ENCODE peak calls at places on chromosomes 4 and X, in ten cellular contexts. N is endothelial cell; P is lower leg skin; J is IMR-90; W is MCF 10A; M is body of pancreas; V is AG09309; U is foreskin keratinocyte; A is Peyer's patch; I is CD4-positive, alpha-beta T cell. B is an unnamed sample.

GRCh38 chr4:86895692-86896488 is 3.7 kb upstream of the C4orf36 start:
- DNase-seq in W (peak), V (peak), P (no peak), A (no peak), M (peak), U (peak), J (peak), I (no peak), N (peak), B (no peak)

GRCh38 chr4:108205859-108206258 is 37.1 kb upstream of the LEF1 start:
- DNase-seq in P (no peak), J (no peak), W (no peak), M (no peak), A (no peak), I (no peak), N (no peak), V (no peak), U (no peak), B (no peak)

GRCh38 chrX:137428777-137429564 is 137.0 kb upstream of the ZIC3 start:
- DNase-seq in A (no peak), P (no peak), M (no peak), I (no peak), N (peak), U (no peak), J (no peak), W (no peak), V (no peak), B (no peak)

GRCh38 chrX:155235891-155236290 is 19.6 kb downstream of the VBP1 start:
- DNase-seq in A (no peak), W (no peak), N (no peak), M (no peak), P (no peak), I (no peak), J (no peak), V (no peak), U (no peak), B (no peak)

GRCh38 chr4:158195297-158195696 is 15.0 kb upstream of the TMEM144 start:
- DNase-seq in P (no peak), I (no peak), J (no peak), N (no peak), A (no peak), U (no peak), W (no peak), V (no peak), M (no peak), B (no peak)

GRCh38 chr4:159368320-159368719 is 265.4 kb downstream of the RAPGEF2 start:
- DNase-seq in I (no peak), N (no peak), P (no peak), U (no peak), V (no peak), M (no peak), W (no peak), A (no peak), J (no peak), B (no peak)

GRCh38 chr4:17234678-17235077 is 277.2 kb downstream of the QDPR start:
- DNase-seq in I (no peak), U (no peak), A (no peak), J (no peak), N (no peak), P (no peak), M (no peak), W (no peak), V (no peak), B (no peak)

GRCh38 chrX:68650491-68650890 is 3.0 kb downstream of the STARD8 start:
- DNase-seq in N (no peak), J (peak), A (no peak), M (no peak), U (peak), W (peak), V (no peak), P (no peak), I (no peak), B (no peak)

GRCh38 chr4:92198711-92199110 is 105.1 kb upstream of the GRID2 start:
- DNase-seq in P (no peak), J (peak), U (peak), V (no peak), I (no peak), A (no peak), N (no peak), W (peak), M (no peak), B (no peak)

GRCh38 chr4:173420324-173420752 is 21.4 kb upstream of the SCRG1 start:
- DNase-seq in P (no peak), A (no peak), M (no peak), I (no peak), J (peak), N (no peak), U (peak), V (no peak), W (peak), B (no peak)

GRCh38 chrX:46812445-46812844 is 24.4 kb upstream of the RP2 start:
- DNase-seq in V (no peak), M (no peak), A (no peak), W (no peak), N (no peak), J (no peak), U (no peak), I (no peak), P (no peak), B (no peak)

GRCh38 chr4:78560296-78560963 is 8.9 kb downstream of the ANXA3 start:
- DNase-seq in W (peak), I (no peak), J (peak), V (no peak), P (no peak), U (peak), A (no peak), N (no peak), M (no peak), B (no peak)

GRCh38 chr4:89305028-89305427 is 2.6 kb downstream of the GPRIN3 start:
- DNase-seq in N (no peak), V (no peak), W (no peak), P (no peak), U (no peak), A (no peak), I (no peak), M (no peak), J (no peak), B (no peak)

GRCh38 chr4:78529569-78530209 is 21.9 kb upstream of the ANXA3 start:
- DNase-seq in J (peak), V (no peak), I (no peak), N (no peak), P (no peak), W (peak), A (no peak), U (peak), M (no peak), B (no peak)

DNA sequence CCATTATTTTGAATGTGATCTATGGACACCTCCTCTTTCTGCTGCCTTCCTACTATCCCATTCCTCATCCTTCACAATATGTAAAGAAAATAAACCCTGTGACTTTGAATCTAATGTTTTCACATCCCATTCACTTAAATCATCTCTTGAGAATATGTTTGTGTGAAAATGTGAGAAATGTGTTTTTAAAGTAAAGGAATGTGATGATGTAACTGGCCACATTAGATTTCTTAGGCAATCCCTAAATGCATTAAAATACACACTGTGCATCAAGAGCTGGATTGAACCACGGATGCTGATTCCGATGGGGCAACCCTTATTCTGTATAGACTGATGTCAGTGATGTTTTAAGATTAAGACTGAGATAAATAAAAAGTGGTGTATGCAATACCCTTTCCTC is 558.9 kb upstream of the TENM3 start:
- DNase-seq in V (no peak), J (peak), P (no peak), I (no peak), N (no peak), W (peak), U (no peak), M (no peak), A (no peak), B (no peak)
- TF ChIP-seq CTCF in V (no peak), J (no peak), P (no peak), I (no peak), N (no peak), W (no peak), U (no peak), M (no peak), A (no peak), B (no peak)

GRCh38 chr4:112979881-112980421 is 69.5 kb upstream of the ANK2 start:
- DNase-seq in M (no peak), A (no peak), W (no peak), J (no peak), N (no peak), V (no peak), I (no peak), U (no peak), P (no peak), B (no peak)

GRCh38 chr4:112978691-112979472 is 70.6 kb upstream of the ANK2 start:
- DNase-seq in N (no peak), W (no peak), A (no peak), M (no peak), I (no peak), U (peak), P (no peak), J (peak), V (peak), B (no peak)

GRCh38 chr4:112982677-112983076 is 66.8 kb upstream of the ANK2 start:
- DNase-seq in W (no peak), A (no peak), M (no peak), U (no peak), P (no peak), N (no peak), V (no peak), J (no peak), I (no peak), B (no peak)
- TF ChIP-seq CTCF in W (no peak), A (no peak), M (no peak), U (peak), P (no peak), N (peak), V (peak), J (no peak), I (no peak), B (no peak)

GRCh38 chr4:39435875-39436563 is 22.7 kb downstream of the RPL9 start:
- DNase-seq in A (no peak), M (no peak), I (no peak), W (no peak), J (no peak), N (no peak), U (no peak), P (no peak), V (no peak), B (no peak)
- TF ChIP-seq CTCF in A (no peak), M (no peak), I (peak), W (peak), J (peak), N (no peak), U (peak), P (no peak), V (peak), B (no peak)

GRCh38 chr4:74534936-74535335 is 90.0 kb downstream of the AREG start:
- DNase-seq in M (no peak), W (no peak), I (no peak), N (no peak), A (no peak), P (no peak), U (no peak), V (no peak), J (no peak), B (no peak)

GRCh38 chr4:74535471-74535870 is 90.5 kb downstream of the AREG start:
- DNase-seq in M (no peak), V (no peak), W (no peak), A (no peak), P (no peak), I (no peak), U (no peak), N (no peak), J (no peak), B (no peak)

GRCh38 chr4:74534121-74534520 is 89.2 kb downstream of the AREG start:
- DNase-seq in A (no peak), U (no peak), V (no peak), P (no peak), N (no peak), I (no peak), J (no peak), W (no peak), M (no peak), B (no peak)

GRCh38 chr4:74529284-74530041 is 84.5 kb downstream of the AREG start:
- DNase-seq in P (no peak), V (no peak), I (no peak), M (no peak), N (no peak), W (no peak), A (no peak), J (no peak), U (no peak), B (no peak)

GRCh38 chr4:74531952-74532794 is 87.2 kb downstream of the AREG start:
- DNase-seq in P (no peak), I (no peak), J (peak), N (peak), U (peak), M (no peak), W (peak), V (peak), A (no peak), B (no peak)
- TF ChIP-seq CTCF in P (no peak), I (peak), J (peak), N (peak), U (peak), M (peak), W (peak), V (peak), A (peak), B (no peak)

DNA sequence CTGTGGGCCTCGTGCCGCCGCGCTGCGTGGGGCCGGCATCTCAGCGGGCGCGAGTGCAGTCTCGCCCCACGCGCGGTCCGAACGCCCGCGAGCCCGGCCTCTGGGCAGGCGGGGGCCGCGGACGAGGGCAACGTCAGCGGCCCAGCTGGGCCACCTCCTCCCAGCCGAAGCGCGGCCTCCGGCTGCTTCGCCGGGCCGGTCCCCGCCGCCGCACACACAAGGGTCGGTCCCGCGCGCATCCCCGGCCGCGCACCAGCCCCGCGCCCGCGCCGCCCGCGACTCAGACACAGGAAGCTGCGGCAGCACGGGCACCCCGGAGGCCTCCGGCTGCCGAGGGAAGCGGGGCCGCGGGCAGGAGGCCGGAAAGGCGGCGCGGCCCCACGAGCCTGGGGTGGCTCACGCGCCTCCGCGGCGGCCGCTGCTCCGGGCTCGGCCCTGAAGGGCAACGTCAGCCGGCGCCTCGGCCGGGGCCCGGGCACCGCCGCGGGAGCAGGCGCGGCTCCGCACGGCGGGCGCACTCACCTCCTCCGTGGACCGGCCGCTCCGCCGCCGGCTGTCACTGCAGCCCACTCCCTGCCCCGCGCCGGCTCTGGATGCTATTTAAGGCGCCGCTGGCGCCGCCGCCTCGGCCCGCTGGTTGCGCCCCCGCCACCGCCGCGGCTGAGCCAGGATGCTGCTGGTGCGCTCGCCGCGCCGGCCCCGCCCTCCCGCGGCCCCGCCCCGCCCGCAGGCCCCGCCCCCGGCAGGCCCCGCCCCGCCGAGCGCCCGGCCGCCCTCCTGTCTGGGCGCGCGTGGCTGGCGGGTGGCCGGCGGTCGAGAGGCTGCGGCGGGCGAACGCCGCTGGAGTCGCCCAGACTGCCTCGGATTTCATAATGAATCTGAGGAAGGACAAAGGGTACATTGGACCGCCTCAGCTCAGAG is at the start of gene ACSL1:
- DNase-seq in V (no peak), I (peak), M (peak), N (peak), J (peak), W (peak), P (peak), A (peak), U (no peak), B (peak)
- TF ChIP-seq CTCF in V (no peak), I (no peak), M (peak), N (no peak), J (peak), W (no peak), P (no peak), A (peak), U (peak), B (no peak)

GRCh38 chrX:78124304-78124703 is 15.1 kb downstream of the TAF9B start:
- DNase-seq in W (no peak), P (no peak), A (no peak), U (no peak), J (no peak), I (no peak), V (no peak), M (no peak), N (no peak), B (no peak)
- TF ChIP-seq CTCF in W (peak), P (no peak), A (no peak), U (peak), J (peak), I (no peak), V (peak), M (no peak), N (no peak), B (no peak)

DNA sequence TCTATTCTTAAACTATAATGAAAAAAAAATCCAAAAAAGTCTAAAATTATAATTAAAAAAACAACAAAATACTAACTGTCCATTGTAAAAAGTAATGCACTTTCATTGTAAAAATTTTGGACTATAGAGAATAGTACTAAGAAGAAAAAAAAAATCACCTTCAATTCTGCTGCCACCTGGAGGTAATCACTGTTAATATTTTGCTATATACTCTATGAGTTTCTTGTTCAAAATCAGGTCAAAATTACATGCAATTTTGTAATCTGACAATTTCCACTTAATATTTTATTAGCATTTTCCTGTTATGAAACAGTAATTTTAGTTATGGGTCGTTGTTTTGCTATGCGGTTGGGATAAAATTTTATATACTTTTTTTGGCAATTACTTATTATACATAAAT is 62.0 kb downstream of the HTT start:
- DNase-seq in V (no peak), N (no peak), W (peak), M (no peak), J (peak), P (no peak), A (no peak), U (no peak), I (no peak), B (no peak)
- TF ChIP-seq CTCF in V (no peak), N (peak), W (peak), M (no peak), J (peak), P (no peak), A (no peak), U (peak), I (peak), B (peak)

GRCh38 chrX:125205918-125206665 is 113.6 kb upstream of the TEX13C start:
- DNase-seq in I (no peak), J (no peak), U (peak), N (peak), V (no peak), P (no peak), A (no peak), M (peak), W (no peak), B (peak)
- TF ChIP-seq CTCF in I (no peak), J (no peak), U (no peak), N (no peak), V (no peak), P (no peak), A (no peak), M (no peak), W (no peak), B (no peak)

GRCh38 chrX:1914606-1915365 is 299.9 kb downstream of the ASMT start:
- DNase-seq in V (no peak), A (no peak), M (no peak), P (peak), W (no peak), U (no peak), N (no peak), J (no peak), I (no peak), B (no peak)
- TF ChIP-seq CTCF in V (no peak), A (no peak), M (no peak), P (no peak), W (no peak), U (no peak), N (no peak), J (no peak), I (no peak), B (no peak)

DNA sequence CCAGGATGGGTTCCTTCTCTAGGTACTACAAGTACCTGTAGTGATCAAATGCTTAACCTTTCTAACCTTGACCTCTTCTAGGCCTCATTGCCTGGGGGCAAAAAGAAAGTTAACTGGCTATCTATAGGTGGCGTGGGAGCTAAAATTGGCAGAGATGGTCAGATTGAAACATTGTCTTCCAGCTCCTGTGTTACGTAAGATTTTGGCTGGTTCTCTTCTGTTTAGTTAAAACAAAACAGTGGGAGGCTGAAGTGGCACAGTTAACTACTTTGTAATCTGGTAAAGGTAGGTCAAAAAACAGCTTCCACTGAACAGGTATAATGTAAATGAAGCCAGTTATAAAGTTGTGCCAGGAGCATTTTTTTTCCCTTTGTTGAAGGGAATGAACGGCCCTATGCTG is 115.2 kb downstream of the MBNL3 start:
- DNase-seq in M (no peak), J (no peak), V (no peak), W (peak), N (no peak), U (no peak), P (no peak), I (no peak), A (no peak), B (no peak)
- TF ChIP-seq CTCF in M (no peak), J (no peak), V (no peak), W (no peak), N (no peak), U (no peak), P (no peak), I (no peak), A (no peak), B (no peak)

B was measured in mesothelial cell of epicardium.